ENCODE peak calls at places on chromosomes 1 and 21, in six cellular contexts. O is activated T-cell treated with anti-CD3 and anti-CD28 coated beads for 48 hours; D is stimulated activated CD4-positive, alpha-beta T cell treated with anti-CD3 and anti-CD28 coated beads, Interleukin-4, amount 100 ng/mL, for 48 hours; V is GM23338; E is endothelial cell of umbilical vein; Q is neural progenitor cell. N is an unnamed sample.

GRCh38 chr1:105516068-105516467 is 1540.4 kb upstream of the PRMT6 start:
- DNase-seq in Q (no peak), D (no peak), O (no peak), E (no peak), V (no peak), N (no peak)

GRCh38 chr1:85952460-85952859 is 204.1 kb downstream of the COL24A1 start:
- DNase-seq in V (no peak), O (no peak), E (peak; percentile 1), Q (no peak), D (no peak), N (no peak)

GRCh38 chr1:41619511-41620364 is 135.3 kb upstream of the EDN2 start:
- DNase-seq in Q (no peak), O (no peak), D (no peak), E (no peak), V (no peak), N (no peak)

GRCh38 chr1:8439015-8439702 is 121.2 kb downstream of the SLC45A1 start:
- DNase-seq in D (no peak), E (peak; percentile 90), Q (peak; percentile 80), V (peak; percentile 88), O (no peak), N (no peak)

GRCh38 chr1:9442266-9442846 is 96.9 kb upstream of the SLC25A33 start:
- DNase-seq in Q (no peak), E (peak; percentile 43), D (no peak), V (no peak), O (no peak), N (no peak)

GRCh38 chr1:189627427-189627826 is 850.2 kb downstream of the BRINP3 start:
- DNase-seq in D (no peak), Q (no peak), O (no peak), E (no peak), V (no peak), N (no peak)

GRCh38 chr1:247118946-247119446 is 14.8 kb upstream of the ZNF669 start:
- DNase-seq in Q (peak; percentile 64), V (peak; percentile 97), O (no peak), D (peak; percentile 26), E (no peak), N (peak; percentile 63)

GRCh38 chr1:212205006-212205405 is 80.2 kb upstream of the PPP2R5A start:
- DNase-seq in E (no peak), V (no peak), O (no peak), Q (peak; percentile 50), D (no peak), N (no peak)

GRCh38 chr1:7608628-7609295 is 162.3 kb upstream of the VAMP3 start:
- DNase-seq in E (no peak), D (no peak), O (no peak), V (peak; percentile 74), Q (no peak), N (no peak)

GRCh38 chr1:24632776-24633175 is 10.3 kb upstream of the SRRM1 start:
- DNase-seq in E (no peak), V (no peak), Q (no peak), D (no peak), O (no peak), N (no peak)

GRCh38 chr1:93842750-93843500 is 36.1 kb downstream of the DNTTIP2 start:
- DNase-seq in E (no peak), Q (no peak), V (no peak), D (no peak), O (no peak), N (no peak)

GRCh38 chr1:155307247-155307740 is 1.4 kb upstream of the FDPS start:
- DNase-seq in D (no peak), O (no peak), V (peak; percentile 85), E (peak; percentile 50), Q (peak; percentile 69), N (no peak)

GRCh38 chr1:202599669-202600431 is 110.4 kb downstream of the SYT2 start:
- DNase-seq in E (peak; percentile 72), O (peak; percentile 35), V (peak; percentile 83), Q (peak; percentile 81), D (peak; percentile 29), N (peak; percentile 65)

GRCh38 chr1:221100196-221100950 is 221.1 kb downstream of the HLX start:
- DNase-seq in D (no peak), V (no peak), Q (no peak), O (no peak), E (peak; percentile 66), N (no peak)

GRCh38 chr1:235946570-235946981 is 79.9 kb upstream of the LYST start:
- DNase-seq in O (no peak), E (no peak), D (no peak), Q (no peak), V (no peak), N (no peak)

GRCh38 chr1:160205242-160205973 is at the start of gene PEA15:
- DNase-seq in E (peak; percentile 54), V (peak; percentile 90), D (peak; percentile 68), Q (peak; percentile 91), O (peak; percentile 73), N (peak; percentile 92)

GRCh38 chr1:11158720-11159321 is 30.3 kb upstream of the ANGPTL7 start:
- DNase-seq in D (no peak), Q (no peak), E (peak; percentile 45), V (no peak), O (no peak), N (no peak)

GRCh38 chr1:149966405-149966804 is 29.7 kb upstream of the MTMR11 start:
- DNase-seq in D (no peak), V (no peak), Q (no peak), E (no peak), O (no peak), N (no peak)

GRCh38 chr21:18384771-18385170 is 18.8 kb downstream of the TMPRSS15 start:
- DNase-seq in D (no peak), E (peak; percentile 1), Q (peak; percentile 54), V (peak; percentile 76), O (no peak), N (peak; percentile 4)

GRCh38 chr1:227944931-227945890 is 2.5 kb downstream of the WNT9A start:
- DNase-seq in Q (no peak), D (no peak), V (no peak), E (no peak), O (no peak), N (no peak)

GRCh38 chr1:34831721-34832246 is 27.8 kb downstream of the SMIM12 start:
- DNase-seq in E (peak; percentile 82), D (no peak), O (no peak), Q (no peak), V (no peak), N (no peak)

GRCh38 chr1:115413208-115413607 is 75.2 kb upstream of the NGF start:
- DNase-seq in Q (no peak), E (no peak), D (no peak), V (no peak), O (no peak), N (no peak)

GRCh38 chr1:219323426-219323825 is 149.7 kb downstream of the LYPLAL1 start:
- DNase-seq in Q (no peak), E (peak; percentile 34), V (no peak), O (no peak), D (no peak), N (no peak)

GRCh38 chr1:59730759-59731478 is 83.8 kb upstream of the HOOK1 start:
- DNase-seq in Q (no peak), V (no peak), D (no peak), O (no peak), E (peak; percentile 93), N (no peak)

GRCh38 chr1:115507256-115507589 is 134.5 kb upstream of the VANGL1 start:
- DNase-seq in E (peak; percentile 13), V (peak; percentile 69), O (no peak), D (no peak), Q (peak; percentile 64), N (no peak)

GRCh38 chr21:21612446-21612845 is 614.2 kb downstream of the NCAM2 start:
- DNase-seq in V (peak; percentile 69), E (peak; percentile 47), O (no peak), Q (peak; percentile 81), D (no peak), N (no peak)

GRCh38 chr1:95246511-95246910 is 12.5 kb downstream of the RWDD3 start:
- DNase-seq in O (no peak), Q (no peak), E (no peak), D (no peak), V (peak; percentile 11), N (no peak)

GRCh38 chr1:7247158-7247557 is 461.9 kb downstream of the CAMTA1 start:
- DNase-seq in Q (no peak), V (no peak), E (no peak), D (no peak), O (no peak), N (no peak)

GRCh38 chr1:180881806-180882509 is 30.7 kb upstream of the KIAA1614 start:
- DNase-seq in D (no peak), V (peak; percentile 82), Q (peak; percentile 71), O (no peak), E (peak; percentile 53), N (no peak)